ENCODE peak calls at places on chromosomes 1 and 21, in nine cellular contexts. Y is K562; Q is fibroblast of lung; U is DND-41; J is body of pancreas; M is MM.1S; H is effector memory CD4-positive, alpha-beta T cell; W is stomach; P is right atrium auricular region. E is an unnamed sample. For H3K4me1 and H3K36me3, the result is how much of the 10 kb centered on the place peaks cover.

GRCh38 chr1:36591278-36591677 is 108.6 kb upstream of the CSF3R start:
- DNase-seq in Q (no peak), H (no peak), Y (no peak), W (no peak), M (no peak), P (no peak), U (no peak), J (no peak), E (no peak)

GRCh38 chr1:36652586-36652985 is 169.9 kb upstream of the CSF3R start:
- DNase-seq in J (no peak), Y (no peak), M (no peak), Q (no peak), U (no peak), H (no peak), W (no peak), P (no peak), E (no peak)

GRCh38 chr21:42395910-42396625 is at the start of gene TMPRSS3:
- DNase-seq in H (no peak), Y (no peak), U (no peak), W (peak), P (no peak), Q (no peak), J (peak), M (no peak), E (no peak)

GRCh38 chr1:22452401-22452963 is 831 bp downstream of the ZBTB40 start:
- DNase-seq in Y (peak), U (peak), P (no peak), J (peak), Q (peak), W (no peak), H (no peak), M (peak), E (no peak)

GRCh38 chr1:176791911-176792310 is 328.9 kb downstream of the PAPPA2 start:
- DNase-seq in Q (no peak), J (no peak), H (no peak), U (no peak), W (no peak), P (no peak), M (no peak), Y (no peak), E (no peak)

GRCh38 chr1:178819123-178819522 is 51.8 kb downstream of the ANGPTL1 start:
- DNase-seq in J (no peak), U (no peak), M (no peak), Q (no peak), Y (no peak), P (no peak), H (no peak), W (no peak), E (no peak)

GRCh38 chr1:245599413-245600174 is 444.8 kb downstream of the KIF26B start:
- DNase-seq in U (no peak), Q (peak), W (no peak), P (peak), J (peak), Y (no peak), H (no peak), M (no peak), E (no peak)

GRCh38 chr1:119160851-119161250 is 20.4 kb upstream of the WARS2 start:
- DNase-seq in H (no peak), Y (no peak), M (no peak), Q (peak), U (no peak), W (no peak), P (no peak), J (no peak), E (no peak)

GRCh38 chr1:41508290-41508689 is 23.8 kb upstream of the EDN2 start:
- DNase-seq in Y (no peak), W (no peak), Q (no peak), U (no peak), H (no peak), P (no peak), J (no peak), M (no peak), E (no peak)

GRCh38 chr1:186143521-186143920 is 231.5 kb downstream of the TPR start:
- DNase-seq in Y (no peak), U (no peak), P (no peak), H (no peak), J (no peak), Q (no peak), M (no peak), W (no peak), E (no peak)

GRCh38 chr1:31040038-31040437 is 25.5 kb downstream of the PUM1 start:
- DNase-seq in Y (no peak), P (no peak), J (no peak), W (no peak), M (no peak), Q (no peak), H (no peak), U (no peak), E (no peak)

GRCh38 chr1:200150721-200151120 is 123.2 kb downstream of the NR5A2 start:
- DNase-seq in P (no peak), Q (peak), Y (peak), W (no peak), J (no peak), H (no peak), U (no peak), M (no peak), E (no peak)

GRCh38 chr1:205822397-205822796 is 9.4 kb upstream of the SLC41A1 start:
- DNase-seq in J (no peak), W (no peak), U (no peak), H (no peak), P (no peak), Q (no peak), Y (no peak), M (no peak), E (no peak)

GRCh38 chr1:205824180-205824579 is 11.2 kb upstream of the SLC41A1 start:
- DNase-seq in H (no peak), W (no peak), M (peak), Q (no peak), Y (no peak), P (no peak), U (peak), J (no peak), E (no peak)

GRCh38 chr1:205826407-205826806 is 13.4 kb upstream of the SLC41A1 start:
- DNase-seq in J (no peak), P (no peak), W (no peak), M (peak), Q (no peak), H (no peak), U (no peak), Y (no peak), E (no peak)

GRCh38 chr1:205827623-205828022 is 14.6 kb upstream of the SLC41A1 start:
- DNase-seq in H (no peak), M (no peak), W (peak), Y (no peak), P (no peak), Q (no peak), U (no peak), J (peak), E (no peak)

GRCh38 chr1:205826975-205827374 is 14.0 kb upstream of the SLC41A1 start:
- DNase-seq in W (no peak), Q (no peak), H (no peak), P (no peak), U (no peak), M (no peak), Y (no peak), J (no peak), E (no peak)
- H3K4me1 ChIP-seq in W (under half), Q (under half), H (under half), P (under half), U (under half), M (under half), Y (under half), J (under half), E (under half)

DNA sequence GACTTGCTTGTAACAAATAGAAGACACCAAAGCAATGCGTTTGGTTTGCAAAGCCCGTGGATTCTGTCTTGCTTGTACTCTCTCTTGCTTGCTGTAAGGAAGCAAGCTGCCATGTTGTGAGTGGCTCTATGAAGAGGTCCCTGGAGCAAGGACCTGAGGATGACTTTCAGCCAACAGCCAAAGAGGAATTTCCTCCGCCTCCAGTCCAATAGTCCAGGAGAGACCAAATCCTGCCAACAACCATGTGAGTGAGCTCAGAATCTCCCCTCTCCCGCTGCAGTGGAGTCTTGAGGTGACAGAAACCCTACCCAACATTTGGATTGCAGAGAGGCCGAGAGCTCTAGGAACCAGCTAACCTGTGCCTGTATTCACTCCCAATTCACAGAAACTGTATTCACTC is 17.2 kb downstream of the KCNA10 start:
- DNase-seq in J (no peak), W (no peak), M (no peak), Y (no peak), Q (no peak), H (no peak), P (no peak), U (no peak), E (no peak)
- H3K4me3 ChIP-seq in J (no peak), W (no peak), M (no peak), Y (no peak), Q (no peak), H (no peak), P (no peak), U (no peak), E (no peak)

GRCh38 chr1:77953907-77954306 is 25.0 kb downstream of the FUBP1 start:
- DNase-seq in P (no peak), U (no peak), H (no peak), Y (no peak), W (no peak), M (no peak), J (no peak), Q (no peak), E (no peak)

GRCh38 chr1:77958391-77958790 is 20.5 kb downstream of the FUBP1 start:
- DNase-seq in J (no peak), Q (no peak), U (no peak), H (no peak), W (no peak), P (no peak), Y (no peak), M (no peak), E (no peak)

GRCh38 chr1:77954521-77954920 is 24.4 kb downstream of the FUBP1 start:
- DNase-seq in M (no peak), Y (no peak), Q (no peak), J (no peak), W (no peak), H (no peak), U (no peak), P (no peak), E (no peak)

GRCh38 chr1:77956464-77956863 is 22.4 kb downstream of the FUBP1 start:
- DNase-seq in M (no peak), W (no peak), Y (no peak), U (no peak), H (no peak), J (peak), Q (no peak), P (no peak), E (no peak)

GRCh38 chr1:77955709-77956108 is 23.2 kb downstream of the FUBP1 start:
- DNase-seq in H (no peak), P (no peak), U (no peak), M (no peak), J (no peak), Y (no peak), W (no peak), Q (no peak), E (no peak)
- H3K36me3 ChIP-seq in H (half or more), P (half or more), U (half or more), M (half or more), J (under half), Y (half or more), W (half or more), Q (under half), E (half or more)

DNA sequence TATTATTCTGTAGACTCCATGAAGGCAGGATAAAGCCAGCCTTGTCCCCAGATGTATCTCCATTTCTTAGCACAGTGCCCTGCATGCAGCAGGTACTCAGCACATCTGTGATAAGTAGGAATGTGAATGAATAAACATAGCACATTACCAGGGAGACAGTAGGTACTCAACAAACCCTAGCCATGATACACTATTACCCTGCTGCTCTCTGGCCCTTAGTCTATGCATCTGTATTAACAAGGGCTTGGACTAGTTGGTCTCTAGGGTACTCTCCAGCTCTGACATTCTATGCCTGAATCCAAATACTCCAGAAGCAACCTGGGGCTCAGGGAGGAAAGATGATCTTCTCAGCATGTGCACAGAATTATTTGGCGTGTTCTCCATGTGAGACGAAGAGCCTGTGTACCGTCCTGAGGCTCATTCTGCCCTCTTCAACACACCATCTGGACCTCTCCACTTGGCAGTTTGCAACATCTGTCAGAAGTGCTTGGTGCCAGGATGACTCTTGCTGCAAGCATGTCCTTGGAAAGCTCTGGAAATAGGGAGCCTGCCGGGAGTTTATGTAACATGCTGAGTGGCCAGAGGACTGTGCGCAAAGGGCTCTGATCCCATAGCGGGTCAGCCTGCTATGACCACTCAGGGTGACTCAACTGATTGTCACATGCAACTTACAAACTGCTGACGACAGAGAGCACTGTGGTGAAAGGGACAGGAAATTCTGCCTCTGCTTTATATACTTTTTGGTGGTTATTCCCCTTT is 228.2 kb upstream of the USP24 start:
- DNase-seq in H (no peak), J (peak), Y (peak), P (peak), M (no peak), U (no peak), W (peak), Q (peak), E (no peak)
- H3K4me1 ChIP-seq in H (under half), J (under half), Y (under half), P (under half), M (under half), U (under half), W (under half), Q (under half), E (under half)

E was measured in CD4-positive, alpha-beta memory T cell.